ENCODE peak calls at places on chromosomes 12 and 14, in five cellular contexts. Q, N, H, M and F are unnamed samples.

GRCh38 chr14:100865682-100866591 is 37.6 kb downstream of the RTL1 start:
- DNase-seq in N (no peak), M (no peak), Q (peak), H (no peak), F (no peak)

GRCh38 chr14:95182379-95182778 is 25.1 kb upstream of the DICER1 start:
- DNase-seq in Q (no peak), H (no peak), N (no peak), M (no peak), F (no peak)

GRCh38 chr14:103530390-103530789 is 1.4 kb downstream of the TRMT61A start:
- DNase-seq in Q (no peak), H (no peak), M (no peak), N (peak), F (no peak)

GRCh38 chr14:70780396-70781075 is 28.8 kb downstream of the MAP3K9 start:
- DNase-seq in H (peak), Q (peak), N (no peak), M (no peak), F (no peak)

GRCh38 chr14:98937712-98938505 is 334.1 kb downstream of the BCL11B start:
- DNase-seq in N (no peak), Q (no peak), M (no peak), H (no peak), F (no peak)

GRCh38 chr12:34391771-34392581 is 369.7 kb downstream of the ALG10 start:
- DNase-seq in H (no peak), N (no peak), M (no peak), Q (peak), F (no peak)

GRCh38 chr14:76832503-76832988 is 6.3 kb downstream of the LRRC74A start:
- DNase-seq in N (no peak), Q (no peak), M (peak), H (no peak), F (no peak)

GRCh38 chr12:47411961-47412360 is 293.9 kb downstream of the RPAP3 start:
- DNase-seq in N (no peak), Q (no peak), H (no peak), M (no peak), F (peak)

GRCh38 chr14:55417955-55418354 is 6.3 kb upstream of the ATG14 start:
- DNase-seq in H (no peak), N (no peak), Q (no peak), M (no peak), F (no peak)

GRCh38 chr14:90649096-90649495 is 167.1 kb downstream of the TTC7B start:
- DNase-seq in N (no peak), Q (no peak), M (no peak), H (no peak), F (peak)

GRCh38 chr14:35687335-35687939 is 121.7 kb downstream of the RALGAPA1 start:
- DNase-seq in M (peak), N (peak), H (peak), Q (no peak), F (peak)

GRCh38 chr14:22333408-22334274 is 255.4 kb downstream of the DAD1 start:
- DNase-seq in N (peak), Q (no peak), H (peak), M (peak), F (peak)

GRCh38 chr14:99745307-99745951 is 47.8 kb upstream of the EML1 start:
- DNase-seq in N (no peak), Q (no peak), M (peak), H (no peak), F (peak)

GRCh38 chr12:69066420-69067373 is 133.7 kb upstream of the CPM start:
- DNase-seq in H (no peak), Q (no peak), M (no peak), N (no peak), F (no peak)

GRCh38 chr14:99512110-99512449 is 30.9 kb downstream of the CCNK start:
- DNase-seq in H (peak), N (no peak), Q (no peak), M (no peak), F (no peak)

GRCh38 chr12:47801170-47801903 is 18.4 kb downstream of the HDAC7 start:
- DNase-seq in H (no peak), Q (no peak), M (no peak), N (no peak), F (no peak)

GRCh38 chr12:111728795-111729194 is 37.9 kb upstream of the ALDH2 start:
- DNase-seq in Q (no peak), M (no peak), H (no peak), N (no peak), F (no peak)

GRCh38 chr14:103629503-103630121 is 601 bp downstream of the KLC1 start:
- DNase-seq in Q (peak), M (no peak), N (peak), H (peak), F (no peak)

GRCh38 chr12:2395352-2395977 is 342.7 kb downstream of the CACNA1C start:
- DNase-seq in N (no peak), Q (peak), M (peak), H (peak), F (peak)

GRCh38 chr12:89448526-89448925 is 76.1 kb downstream of the GALNT4 start:
- DNase-seq in H (no peak), N (peak), Q (no peak), M (no peak), F (no peak)

GRCh38 chr12:92193846-92194245 is 48.2 kb upstream of the BTG1 start:
- DNase-seq in N (no peak), H (no peak), M (no peak), Q (no peak), F (no peak)

GRCh38 chr12:30822385-30823139 is 67.8 kb upstream of the CAPRIN2 start:
- DNase-seq in Q (peak), M (peak), N (peak), H (peak), F (peak)

GRCh38 chr14:63596998-63597658 is 44.5 kb downstream of the WDR89 start:
- DNase-seq in H (no peak), M (no peak), Q (no peak), N (no peak), F (no peak)

GRCh38 chr12:91529829-91530228 is 347.2 kb upstream of the DCN start:
- DNase-seq in M (peak), H (no peak), N (peak), Q (no peak), F (no peak)

GRCh38 chr14:96265387-96265786 is 9.4 kb downstream of the BDKRB1 start:
- DNase-seq in H (no peak), N (no peak), Q (no peak), M (no peak), F (no peak)

GRCh38 chr14:99724196-99724891 is 40.2 kb downstream of the CYP46A1 start:
- DNase-seq in M (peak), Q (peak), N (no peak), H (no peak), F (no peak)

GRCh38 chr12:83378186-83378727 is 691.6 kb downstream of the TMTC2 start:
- DNase-seq in H (no peak), N (no peak), M (no peak), Q (peak), F (no peak)

GRCh38 chr14:85534435-85534834 is 4.5 kb downstream of the FLRT2 start:
- DNase-seq in H (no peak), N (peak), Q (no peak), M (peak), F (no peak)

GRCh38 chr12:130513572-130513971 is 175.9 kb downstream of the PIWIL1 start:
- DNase-seq in N (no peak), M (no peak), Q (no peak), H (no peak), F (no peak)

GRCh38 chr12:75823475-75823874 is 208.1 kb downstream of the PHLDA1 start:
- DNase-seq in H (no peak), Q (no peak), N (no peak), M (no peak), F (peak)

GRCh38 chr12:106288510-106289195 is 13.9 kb upstream of the TCP11L2 start:
- DNase-seq in H (no peak), M (peak), N (peak), Q (no peak), F (peak)

GRCh38 chr12:43338848-43339526 is 213.0 kb downstream of the ADAMTS20 start:
- DNase-seq in N (peak), Q (no peak), M (peak), H (no peak), F (peak)

GRCh38 chr12:48972213-48973021 is 882 bp upstream of the WNT10B start:
- DNase-seq in H (no peak), M (no peak), N (no peak), Q (no peak), F (peak)
- H3K4me3 ChIP-seq in H (no peak), M (no peak), N (no peak), Q (no peak), F (no peak)

GRCh38 chr12:102298022-102298421 is 100.4 kb upstream of the PMCH start:
- DNase-seq in M (peak), H (no peak), Q (no peak), N (peak), F (peak)
- H3K4me3 ChIP-seq in M (no peak), H (no peak), Q (no peak), N (no peak), F (no peak)

DNA sequence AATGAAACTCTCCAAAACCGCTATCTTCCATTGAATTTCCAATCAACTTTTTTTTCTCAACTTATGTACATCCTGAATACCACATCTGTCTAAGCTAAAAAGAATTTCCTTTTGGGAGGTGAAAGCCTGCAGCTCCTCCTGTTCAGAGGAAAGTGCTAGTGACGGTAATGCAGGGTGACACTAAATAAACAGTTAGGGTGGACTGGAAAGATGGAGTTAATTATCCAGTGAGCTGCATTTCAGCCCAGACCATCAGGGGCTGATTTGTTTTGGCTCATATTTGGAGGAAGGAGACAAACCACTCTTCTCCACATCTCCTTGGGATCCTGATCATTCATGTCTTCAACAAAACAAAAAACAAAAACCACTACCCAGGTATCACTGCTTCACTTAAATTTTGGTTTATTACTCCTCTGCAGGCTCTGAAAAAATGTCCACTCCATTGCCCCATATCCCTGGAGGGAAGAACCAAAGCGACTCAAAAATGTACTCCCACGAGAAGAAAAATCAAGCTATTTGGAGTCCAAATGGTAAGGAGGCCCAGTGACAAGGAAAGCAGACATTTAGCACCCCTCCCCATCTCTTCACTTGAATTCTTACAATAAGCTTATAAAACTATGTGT is 5.1 kb upstream of the SIX1 start:
- DNase-seq in M (peak), H (no peak), Q (no peak), N (no peak), F (peak)
- H3K4me3 ChIP-seq in M (no peak), H (no peak), Q (no peak), N (no peak), F (no peak)

GRCh38 chr14:53218161-53218560 is 65.0 kb upstream of the DDHD1 start:
- DNase-seq in N (no peak), H (no peak), Q (no peak), M (no peak), F (no peak)
- H3K4me3 ChIP-seq in N (peak), H (peak), Q (peak), M (peak), F (peak)